ENCODE peak calls at places on chromosome 20, in eight cellular contexts. D is SK-N-SH, J is GM23338, R is OCI-LY7, S is PC-3, H is hepatocyte, I is HCT116, L is MM.1S. G is an unnamed sample.

GRCh38 chr20:48682529-48683385 is 145.0 kb downstream of the PREX1 start:
- DNase-seq in D (peak; percentile 93), J (peak; percentile 79), R (no peak), S (no peak), H (peak; percentile 90), I (no peak), L (peak; percentile 69), G (peak; percentile 84)

GRCh38 chr20:50724851-50725721 is 6.3 kb upstream of the PARD6B start:
- DNase-seq in D (peak; percentile 47), J (peak; percentile 62), R (no peak), S (peak; percentile 91), H (peak; percentile 94), I (peak; percentile 91), L (no peak), G (peak; percentile 72)

GRCh38 chr20:58692579-58693225 is at the start of gene NPEPL1:
- DNase-seq in D (no peak), J (peak; percentile 79), R (peak; percentile 67), S (peak; percentile 88), H (peak; percentile 91), I (peak; percentile 28), L (peak; percentile 85), G (peak; percentile 90)

GRCh38 chr20:58141496-58141895 is 87.0 kb downstream of the ANKRD60 start:
- DNase-seq in D (no peak), J (no peak), R (no peak), S (no peak), H (no peak), I (no peak), L (no peak), G (no peak)

GRCh38 chr20:58579069-58579818 is 64.0 kb upstream of the APCDD1L start:
- DNase-seq in D (no peak), J (no peak), R (no peak), S (no peak), H (no peak), I (no peak), L (no peak), G (no peak)

GRCh38 chr20:53036992-53037391 is 64.8 kb downstream of the TSHZ2 start:
- DNase-seq in D (no peak), J (no peak), R (no peak), S (no peak), H (no peak), I (no peak), L (no peak), G (peak; percentile 21)

GRCh38 chr20:9025643-9026042 is 43.2 kb upstream of the PLCB4 start:
- DNase-seq in D (no peak), J (no peak), R (no peak), S (peak; percentile 73), H (no peak), I (no peak), L (no peak), G (no peak)

GRCh38 chr20:63692436-63693078 is 3.9 kb upstream of the TNFRSF6B start:
- DNase-seq in D (no peak), J (no peak), R (no peak), S (peak; percentile 32), H (no peak), I (no peak), L (no peak), G (no peak)

GRCh38 chr20:53004267-53004813 is 32.2 kb downstream of the TSHZ2 start:
- DNase-seq in D (no peak), J (no peak), R (no peak), S (no peak), H (no peak), I (no peak), L (no peak), G (no peak)

GRCh38 chr20:39376788-39377187 is 414.6 kb downstream of the DHX35 start:
- DNase-seq in D (no peak), J (no peak), R (no peak), S (no peak), H (no peak), I (no peak), L (no peak), G (no peak)

GRCh38 chr20:33202451-33202850 is 14.7 kb upstream of the BPIFA3 start:
- DNase-seq in D (no peak), J (no peak), R (no peak), S (no peak), H (no peak), I (no peak), L (no peak), G (no peak)

GRCh38 chr20:61631770-61632169 is 379.7 kb downstream of the CDH4 start:
- DNase-seq in D (no peak), J (no peak), R (no peak), S (no peak), H (no peak), I (no peak), L (no peak), G (no peak)

GRCh38 chr20:53087034-53087777 is 115.0 kb downstream of the TSHZ2 start:
- DNase-seq in D (no peak), J (no peak), R (no peak), S (no peak), H (no peak), I (no peak), L (no peak), G (no peak)

DNA sequence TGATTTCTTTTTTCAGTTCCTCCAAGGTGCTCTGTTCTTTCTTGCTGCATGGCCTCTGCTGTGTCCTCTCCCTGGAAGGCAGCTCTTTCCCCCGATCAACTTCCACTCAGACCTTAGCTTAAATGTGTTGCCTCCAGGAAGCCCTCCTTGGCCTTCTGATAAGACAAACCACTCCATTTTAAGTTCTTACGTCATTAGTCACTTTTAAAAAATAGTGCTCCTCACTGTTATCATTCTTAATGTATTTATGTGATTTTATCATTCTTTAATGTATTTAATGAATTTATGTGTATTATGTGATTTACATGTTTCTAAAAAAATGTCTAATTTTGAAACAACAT is 12.2 kb upstream of the MANBAL start:
- DNase-seq in D (no peak), J (no peak), R (no peak), S (no peak), H (no peak), I (no peak), L (no peak), G (no peak)
- H3K27ac ChIP-seq in D (peak overlapping the region; percentile 26), J (no peak overlapping the region), R (no peak overlapping the region), S (no peak overlapping the region), H (peak overlapping the region; percentile 9), I (no peak overlapping the region), L (peak overlapping the region; percentile 29), G (no peak overlapping the region)

GRCh38 chr20:1900321-1900791 is 5.1 kb downstream of the SIRPA start:
- DNase-seq in D (peak; percentile 86), J (peak; percentile 93), R (peak; percentile 66), S (peak; percentile 81), H (peak; percentile 88), I (peak; percentile 68), L (peak; percentile 48), G (peak; percentile 84)

GRCh38 chr20:1904160-1904559 is 9.0 kb downstream of the SIRPA start:
- DNase-seq in D (no peak), J (no peak), R (no peak), S (no peak), H (no peak), I (no peak), L (no peak), G (no peak)

GRCh38 chr20:1902188-1902587 is 7.0 kb downstream of the SIRPA start:
- DNase-seq in D (no peak), J (no peak), R (no peak), S (no peak), H (no peak), I (no peak), L (no peak), G (no peak)

GRCh38 chr20:1899169-1899525 is 3.9 kb downstream of the SIRPA start:
- DNase-seq in D (peak; percentile 53), J (no peak), R (no peak), S (no peak), H (no peak), I (no peak), L (no peak), G (no peak)

DNA sequence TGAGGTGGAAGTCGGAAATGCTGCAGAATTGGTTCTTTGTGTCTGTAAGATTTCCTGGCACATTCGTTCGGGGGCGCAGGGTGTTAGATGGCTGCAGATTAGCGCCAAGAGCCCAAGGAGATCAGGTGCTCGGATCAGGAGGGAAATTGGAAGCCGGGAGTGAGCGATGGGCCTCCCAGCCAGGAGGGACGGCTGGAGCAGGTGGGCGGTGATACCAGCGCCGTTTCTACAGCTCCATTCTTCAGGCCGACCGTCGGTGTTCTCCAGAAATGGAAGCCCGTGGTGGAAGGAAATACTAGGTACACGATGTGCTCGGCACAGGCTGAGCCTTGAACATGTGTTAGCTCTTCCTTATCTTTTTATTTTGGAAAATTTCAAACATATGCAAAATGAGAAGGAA is 6.5 kb downstream of the SIRPA start:
- DNase-seq in D (no peak), J (no peak), R (no peak), S (no peak), H (no peak), I (no peak), L (no peak), G (peak; percentile 2)
- TF ChIP-seq EZH2phosphoT487 in D (no peak), J (no peak), R (no peak), S (no peak), H (no peak), I (no peak), L (no peak), G (no peak)

DNA sequence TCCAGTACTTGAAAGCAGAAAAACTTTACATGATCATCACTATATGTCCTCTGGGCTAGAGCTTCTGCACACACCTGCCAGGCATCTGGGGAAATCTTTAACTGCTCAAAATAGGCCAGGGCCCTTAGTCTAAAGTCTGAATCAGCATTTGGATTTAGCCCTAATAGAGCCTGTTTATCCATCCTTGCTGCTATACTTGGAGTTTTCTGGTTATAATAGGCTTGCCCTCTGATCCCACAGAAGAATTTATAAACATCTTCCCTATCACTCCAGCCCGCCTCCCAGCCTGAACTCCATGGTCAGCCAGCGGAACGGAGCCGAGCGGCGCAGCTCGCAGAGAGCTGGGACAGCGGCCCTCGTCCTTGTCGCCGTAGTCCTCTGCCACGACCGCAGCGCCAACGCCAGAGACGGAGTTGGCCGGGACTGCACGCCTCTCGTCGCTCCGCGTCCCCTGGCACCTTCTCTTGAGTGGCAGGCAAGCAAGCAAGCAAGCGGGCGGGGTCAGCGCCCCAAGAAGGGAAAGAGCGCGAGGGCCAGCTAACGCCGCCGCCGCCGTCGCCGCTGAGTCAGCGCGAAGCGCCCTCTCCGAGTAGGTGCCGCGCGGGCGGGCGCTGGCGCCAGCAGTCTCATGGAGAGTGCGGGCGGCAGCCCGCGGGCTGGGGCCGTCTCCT is 25.4 kb upstream of the ASIP start:
- DNase-seq in D (peak; percentile 84), J (peak; percentile 95), R (no peak), S (peak; percentile 80), H (peak; percentile 92), I (peak; percentile 64), L (peak; percentile 94), G (peak; percentile 93)
- TF ChIP-seq CTCF in D (no peak), J (no peak), R (no peak), S (no peak), H (peak; percentile 6), I (no peak), L (peak; percentile 26), G (peak; percentile 11)

DNA sequence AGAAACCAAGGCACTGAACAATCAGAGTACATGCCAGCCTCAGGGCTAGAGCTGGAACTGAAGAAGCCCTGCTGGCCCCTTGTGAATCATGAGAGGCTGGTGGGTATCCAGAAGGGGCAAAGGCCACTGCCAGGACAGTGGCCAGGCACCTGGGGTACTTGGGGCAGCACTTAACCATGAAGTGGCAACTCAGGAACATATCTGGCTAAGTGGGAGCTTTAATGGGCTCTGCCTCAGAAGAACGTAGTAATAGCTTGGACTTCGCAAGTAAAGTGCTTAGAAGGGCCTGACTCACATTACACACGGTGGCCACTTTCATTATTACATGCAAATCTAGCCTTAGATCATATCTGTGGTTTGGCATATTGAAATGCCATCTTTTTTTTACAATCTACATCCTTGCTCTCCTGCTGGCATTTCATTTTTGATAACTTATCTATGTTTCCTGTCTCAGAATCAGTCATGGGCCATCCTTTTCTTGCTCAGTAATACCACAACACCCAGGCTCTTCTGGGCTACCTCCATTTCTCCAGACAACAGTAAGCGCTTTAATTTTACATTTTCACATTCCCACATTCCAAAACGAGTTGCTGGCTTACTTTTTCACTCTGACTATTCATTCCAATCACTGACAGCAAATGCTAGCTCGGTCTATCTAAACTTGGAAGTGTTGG is 21.6 kb downstream of the NAPB start:
- DNase-seq in D (no peak), J (no peak), R (no peak), S (peak; percentile 15), H (no peak), I (no peak), L (no peak), G (no peak)
- H3K27ac ChIP-seq in D (no peak overlapping the region), J (no peak overlapping the region), R (no peak overlapping the region), S (no peak overlapping the region), H (no peak overlapping the region), I (no peak overlapping the region), L (no peak overlapping the region), G (no peak overlapping the region)